ENCODE peak calls at places on chromosomes 12 and 14, in four cellular contexts. E is IMR-90, B is left ventricle myocardium inferior, C is tibial nerve. G is an unnamed sample. For H3K4me1, the result is how much of the 10 kb centered on the place peaks cover.

GRCh38 chr14:74860179-74860578 is 15.8 kb downstream of the PROX2 start:
- DNase-seq in E (no peak), B (no peak), C (no peak), G (no peak)

GRCh38 chr14:81033841-81034240 is 78.4 kb downstream of the TSHR start:
- DNase-seq in E (no peak), B (no peak), C (no peak), G (no peak)

GRCh38 chr12:102622618-102623017 is 142.3 kb upstream of the IGF1 start:
- DNase-seq in E (no peak), B (no peak), C (no peak), G (no peak)

GRCh38 chr12:115010324-115010995 is 326.5 kb upstream of the TBX3 start:
- DNase-seq in E (peak), B (no peak), C (no peak), G (no peak)

GRCh38 chr14:23828611-23829010 is 125.0 kb upstream of the DHRS4 start:
- DNase-seq in E (no peak), B (no peak), C (no peak), G (no peak)

GRCh38 chr14:45034730-45035129 is 49.2 kb upstream of the PRPF39 start:
- DNase-seq in E (no peak), B (no peak), C (no peak), G (no peak)

GRCh38 chr12:39912211-39912980 is 193.5 kb downstream of the SLC2A13 start:
- DNase-seq in E (no peak), B (peak), C (no peak), G (no peak)

GRCh38 chr14:64234877-64235651 is 59.1 kb downstream of the ESR2 start:
- DNase-seq in E (peak), B (no peak), C (no peak), G (no peak)

GRCh38 chr12:56998981-56999380 is 7.4 kb downstream of the ZBTB39 start:
- DNase-seq in E (no peak), B (no peak), C (no peak), G (no peak)

GRCh38 chr12:109112720-109113465 is 3.5 kb upstream of the ACACB start:
- DNase-seq in E (no peak), B (no peak), C (no peak), G (no peak)
- H3K4me1 ChIP-seq in E (under half), B (half or more), C (half or more), G (under half)

GRCh38 chr12:66661357-66661756 is 17.5 kb downstream of the GRIP1 start:
- DNase-seq in E (no peak), B (no peak), C (no peak), G (no peak)

GRCh38 chr12:66662179-66662578 is 16.7 kb downstream of the GRIP1 start:
- DNase-seq in E (no peak), B (no peak), C (no peak), G (no peak)

GRCh38 chr12:66664076-66664475 is 14.8 kb downstream of the GRIP1 start:
- DNase-seq in E (no peak), B (no peak), C (no peak), G (no peak)

GRCh38 chr12:66663605-66664004 is 15.3 kb downstream of the GRIP1 start:
- DNase-seq in E (no peak), B (no peak), C (no peak), G (no peak)

DNA sequence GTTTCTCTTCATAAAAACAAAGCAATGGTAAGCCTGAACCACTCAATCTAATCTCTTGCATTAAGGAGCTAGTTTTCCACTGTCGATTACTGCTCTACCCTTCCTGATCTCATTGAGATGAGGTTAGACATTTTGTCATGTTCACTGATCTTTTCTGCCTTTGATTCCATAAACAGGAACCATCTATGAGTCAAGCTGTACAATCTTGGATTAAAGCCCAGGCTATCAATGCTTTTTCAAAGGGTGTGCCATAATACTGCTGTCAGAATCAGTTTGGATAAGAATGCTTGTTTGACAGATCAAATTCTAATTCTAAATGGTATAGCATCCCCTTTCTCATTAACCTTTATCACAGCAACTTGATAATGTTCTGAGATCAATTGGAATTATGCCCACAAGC is 16.1 kb downstream of the GRIP1 start:
- DNase-seq in E (peak), B (no peak), C (no peak), G (no peak)
- H3K4me3 ChIP-seq in E (no peak), B (no peak), C (no peak), G (no peak)

GRCh38 chr12:94863286-94863685 is 140.2 kb downstream of the NDUFA12 start:
- DNase-seq in E (no peak), B (no peak), C (no peak), G (no peak)
- H3K4me1 ChIP-seq in E (under half), B (under half), C (under half), G (under half)

GRCh38 chr12:10214877-10215267 is 2.2 kb downstream of the GABARAPL1 start:
- DNase-seq in E (no peak), B (no peak), C (no peak), G (no peak)
- H3K4me3 ChIP-seq in E (peak), B (peak), C (peak), G (peak)

GRCh38 chr12:129827985-129828384 is 75.8 kb downstream of the TMEM132D start:
- DNase-seq in E (no peak), B (no peak), C (no peak), G (no peak)
- H3K4me1 ChIP-seq in E (under half), B (under half), C (under half), G (under half)

GRCh38 chr12:113459981-113460380 is 11.7 kb downstream of the LHX5 start:
- DNase-seq in E (no peak), B (no peak), C (no peak), G (no peak)

GRCh38 chr12:113462880-113463745 is 8.6 kb downstream of the LHX5 start:
- DNase-seq in E (no peak), B (no peak), C (no peak), G (no peak)

GRCh38 chr12:113463746-113464743 is 7.6 kb downstream of the LHX5 start:
- DNase-seq in E (no peak), B (no peak), C (no peak), G (no peak)

GRCh38 chr12:113461666-113462065 is 10.0 kb downstream of the LHX5 start:
- DNase-seq in E (no peak), B (no peak), C (no peak), G (no peak)

GRCh38 chr12:113462117-113462774 is 9.4 kb downstream of the LHX5 start:
- DNase-seq in E (peak), B (peak), C (peak), G (peak)
- H3K4me3 ChIP-seq in E (no peak), B (peak), C (peak), G (no peak)

GRCh38 chr12:109469516-109469915 is 7.6 kb downstream of the KCTD10 start:
- DNase-seq in E (peak), B (no peak), C (no peak), G (no peak)

GRCh38 chr12:109464642-109465351 is 12.3 kb downstream of the KCTD10 start:
- DNase-seq in E (no peak), B (no peak), C (no peak), G (no peak)

GRCh38 chr12:109466305-109466704 is 10.8 kb downstream of the KCTD10 start:
- DNase-seq in E (no peak), B (no peak), C (no peak), G (no peak)

GRCh38 chr12:109467978-109468676 is 9.0 kb downstream of the KCTD10 start:
- DNase-seq in E (no peak), B (no peak), C (no peak), G (no peak)

GRCh38 chr12:109466821-109467220 is 10.3 kb downstream of the KCTD10 start:
- DNase-seq in E (no peak), B (no peak), C (no peak), G (no peak)
- H3K4me1 ChIP-seq in E (under half), B (half or more), C (half or more), G (under half)